ENCODE peak calls at places on chromosomes 16 and 17, in six cellular contexts. Y is neural crest cell, J is uterus, E is GM23338, P is upper lobe of left lung, H is ascending aorta. T is an unnamed sample.

GRCh38 chr16:85041184-85041928 is 13.8 kb downstream of the KIAA0513 start:
- DNase-seq in Y (no peak), J (no peak), E (no peak), P (no peak), H (no peak), T (no peak)

GRCh38 chr16:10681310-10682308 is 13.1 kb downstream of the TEKT5 start:
- DNase-seq in Y (no peak), J (no peak), E (no peak), P (no peak), H (no peak), T (no peak)

GRCh38 chr17:77828749-77829539 is 129.6 kb upstream of the TNRC6C start:
- DNase-seq in Y (no peak), J (no peak), E (no peak), P (no peak), H (peak), T (no peak)

GRCh38 chr17:1252203-1252608 is 18.0 kb upstream of the BHLHA9 start:
- DNase-seq in Y (no peak), J (no peak), E (no peak), P (no peak), H (no peak), T (no peak)

GRCh38 chr17:81537856-81538555 is 9.8 kb downstream of the FSCN2 start:
- DNase-seq in Y (no peak), J (no peak), E (no peak), P (peak), H (no peak), T (no peak)

GRCh38 chr16:49452568-49452967 is 79.0 kb downstream of the C16orf78 start:
- DNase-seq in Y (no peak), J (no peak), E (peak), P (peak), H (no peak), T (no peak)

GRCh38 chr16:79100456-79100855 is 500.1 kb downstream of the MAF start:
- DNase-seq in Y (no peak), J (no peak), E (no peak), P (no peak), H (no peak), T (no peak)

GRCh38 chr16:68658258-68658973 is 13.3 kb downstream of the CDH3 start:
- DNase-seq in Y (no peak), J (no peak), E (no peak), P (no peak), H (no peak), T (no peak)

GRCh38 chr16:12027091-12027490 is 50.6 kb downstream of the SNX29 start:
- DNase-seq in Y (no peak), J (no peak), E (peak), P (peak), H (no peak), T (no peak)

GRCh38 chr17:59392973-59393679 is 61.7 kb downstream of the YPEL2 start:
- DNase-seq in Y (no peak), J (no peak), E (no peak), P (no peak), H (no peak), T (no peak)

GRCh38 chr17:3557768-3558583 is at the start of gene TRPV3:
- DNase-seq in Y (no peak), J (no peak), E (no peak), P (peak), H (no peak), T (peak)

GRCh38 chr16:57600952-57601580 is 27.4 kb upstream of the ADGRG1 start:
- DNase-seq in Y (no peak), J (no peak), E (no peak), P (no peak), H (peak), T (no peak)

GRCh38 chr16:84832488-84833141 is 12.8 kb downstream of the CRISPLD2 start:
- DNase-seq in Y (no peak), J (peak), E (no peak), P (no peak), H (peak), T (no peak)

GRCh38 chr17:7176870-7177209 is 2.3 kb downstream of the ASGR1 start:
- DNase-seq in Y (no peak), J (no peak), E (peak), P (peak), H (no peak), T (no peak)

GRCh38 chr17:80408872-80409271 is 6.1 kb upstream of the ENDOV start:
- DNase-seq in Y (no peak), J (no peak), E (no peak), P (no peak), H (no peak), T (no peak)

GRCh38 chr17:51217946-51218345 is 41.9 kb downstream of the MBTD1 start:
- DNase-seq in Y (no peak), J (no peak), E (no peak), P (no peak), H (no peak), T (no peak)

GRCh38 chr17:49582789-49583188 is 7.1 kb downstream of the NXPH3 start:
- DNase-seq in Y (no peak), J (no peak), E (no peak), P (no peak), H (no peak), T (no peak)

GRCh38 chr17:46782250-46782953 is 36.1 kb downstream of the WNT3 start:
- DNase-seq in Y (no peak), J (no peak), E (peak), P (no peak), H (no peak), T (no peak)

GRCh38 chr17:7673239-7673638 is 14.1 kb downstream of the TP53 start:
- DNase-seq in Y (peak), J (no peak), E (peak), P (no peak), H (no peak), T (no peak)

GRCh38 chr16:58509256-58510096 is 5.8 kb upstream of the SETD6 start:
- DNase-seq in Y (no peak), J (no peak), E (no peak), P (no peak), H (peak), T (no peak)

GRCh38 chr17:46776298-46777005 is 42.0 kb downstream of the WNT3 start:
- DNase-seq in Y (no peak), J (no peak), E (no peak), P (no peak), H (no peak), T (no peak)

GRCh38 chr17:39360537-39360936 is 40.9 kb downstream of the FBXL20 start:
- DNase-seq in Y (no peak), J (no peak), E (no peak), P (no peak), H (no peak), T (no peak)

GRCh38 chr17:42135664-42136653 is 13.4 kb downstream of the HSPB9 start:
- DNase-seq in Y (no peak), J (peak), E (peak), P (no peak), H (no peak), T (no peak)

DNA sequence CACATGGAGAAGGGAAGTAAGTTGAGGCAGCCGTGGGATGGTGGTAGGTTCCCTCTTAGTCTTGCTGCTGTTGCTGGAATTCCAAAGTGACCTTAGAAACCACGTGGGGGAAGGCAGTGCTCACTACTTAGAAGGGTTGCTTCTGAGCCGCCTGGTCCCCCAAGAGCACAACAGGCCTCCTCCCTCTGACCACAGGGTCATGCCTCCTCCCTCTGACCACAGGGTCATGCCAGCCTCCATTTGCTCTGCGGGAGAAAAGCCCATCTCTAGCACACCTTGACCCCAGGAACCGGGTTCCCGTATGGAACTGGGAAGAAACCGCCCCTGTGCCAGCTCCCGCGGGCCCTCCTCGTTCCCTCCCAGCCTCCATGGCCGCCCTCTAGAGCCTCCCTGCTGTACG is 13.4 kb upstream of the ZFPM1 start:
- DNase-seq in Y (no peak), J (no peak), E (no peak), P (no peak), H (no peak), T (no peak)
- TF ChIP-seq CTCF in Y (no peak), J (no peak), E (no peak), P (no peak), H (no peak), T (no peak)

GRCh38 chr16:19524356-19524865 is 669 bp downstream of the CCP110 start:
- DNase-seq in Y (no peak), J (no peak), E (peak), P (no peak), H (no peak), T (no peak)
- TF ChIP-seq CTCF in Y (no peak), J (no peak), E (no peak), P (no peak), H (no peak), T (no peak)

DNA sequence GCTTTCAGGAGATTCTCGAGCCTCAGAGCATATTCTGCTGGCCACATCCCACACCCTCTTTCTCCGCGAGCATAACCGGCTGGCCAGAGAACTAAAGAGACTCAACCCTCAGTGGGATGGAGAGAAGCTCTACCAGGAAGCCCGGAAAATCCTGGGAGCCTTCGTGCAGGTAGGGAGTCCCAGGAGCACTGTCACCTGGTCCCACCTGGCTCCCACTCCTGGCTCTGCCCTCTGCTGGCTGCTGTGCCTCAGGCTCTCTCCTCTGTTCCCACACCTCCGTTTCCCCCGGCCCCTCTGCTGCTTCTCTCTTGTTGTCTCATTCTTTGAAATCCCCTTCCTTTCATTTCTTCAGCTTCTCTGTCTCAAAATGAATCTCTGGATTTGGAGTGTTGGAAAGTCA is 16.4 kb downstream of the LPO start:
- DNase-seq in Y (no peak), J (no peak), E (peak), P (no peak), H (no peak), T (no peak)
- TF ChIP-seq CTCF in Y (no peak), J (no peak), E (peak), P (no peak), H (no peak), T (no peak)

GRCh38 chr17:74407384-74407783 is 24.5 kb upstream of the GPRC5C start:
- DNase-seq in Y (no peak), J (no peak), E (no peak), P (no peak), H (no peak), T (no peak)

GRCh38 chr17:74408830-74409229 is 23.1 kb upstream of the GPRC5C start:
- DNase-seq in Y (no peak), J (no peak), E (no peak), P (no peak), H (no peak), T (no peak)

GRCh38 chr17:74404802-74405201 is 27.1 kb upstream of the GPRC5C start:
- DNase-seq in Y (no peak), J (no peak), E (no peak), P (no peak), H (no peak), T (no peak)

GRCh38 chr17:74410001-74410443 is 21.9 kb upstream of the GPRC5C start:
- DNase-seq in Y (no peak), J (no peak), E (no peak), P (no peak), H (no peak), T (no peak)

GRCh38 chr17:74408262-74408661 is 23.6 kb upstream of the GPRC5C start:
- DNase-seq in Y (no peak), J (no peak), E (no peak), P (no peak), H (no peak), T (no peak)
- TF ChIP-seq CTCF in Y (no peak), J (no peak), E (peak), P (no peak), H (no peak), T (no peak)

DNA sequence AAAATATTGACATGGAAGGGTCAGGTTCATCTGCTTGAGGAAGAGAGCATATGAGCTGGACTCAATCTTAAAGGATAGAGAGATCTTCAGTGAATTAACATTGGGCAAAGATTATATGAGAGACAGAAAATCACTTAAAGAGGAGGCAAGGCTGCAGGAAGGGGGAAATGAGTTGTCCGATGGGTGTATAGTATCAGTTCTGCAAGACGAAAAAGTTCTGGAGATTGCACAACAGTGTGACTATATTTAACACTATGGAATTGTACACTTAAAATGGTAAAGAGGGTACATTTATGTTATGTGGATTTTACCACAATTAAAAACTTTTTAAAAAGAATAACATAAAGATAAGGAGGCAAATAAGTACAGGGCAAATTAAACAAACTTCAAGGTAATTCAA is 80.7 kb downstream of the HELZ start:
- DNase-seq in Y (no peak), J (no peak), E (no peak), P (no peak), H (no peak), T (no peak)
- TF ChIP-seq CTCF in Y (no peak), J (no peak), E (no peak), P (no peak), H (no peak), T (no peak)

T was measured in activated B cell treated with CpG ODN at 0.5 μM for 24 hours.